ENCODE peak calls at places on chromosomes 13 and 19, in five cellular contexts. W is AG04450, Q is caudate nucleus, T is RWPE1, P is pancreas. R is an unnamed sample.

GRCh38 chr19:5824791-5825577 is 14.5 kb downstream of the FUT6 start:
- DNase-seq in W (no peak), Q (no peak), T (no peak), P (no peak), R (no peak)

GRCh38 chr13:45932611-45933182 is 81.1 kb upstream of the SIAH3 start:
- DNase-seq in P (no peak), T (no peak), Q (no peak), W (no peak), R (no peak)

GRCh38 chr19:1316466-1316865 is 30.8 kb downstream of the EFNA2 start:
- DNase-seq in W (no peak), T (no peak), Q (no peak), P (no peak), R (no peak)

GRCh38 chr19:45581576-45581975 is 3.0 kb downstream of the OPA3 start:
- DNase-seq in P (no peak), Q (no peak), T (no peak), W (no peak), R (no peak)

GRCh38 chr19:19224852-19225494 is 13.2 kb downstream of the NCAN start:
- DNase-seq in P (peak), T (peak), Q (no peak), W (peak), R (peak)

GRCh38 chr19:46634656-46635218 is 1.3 kb downstream of the GNG8 start:
- DNase-seq in Q (no peak), T (no peak), W (no peak), P (no peak), R (no peak)

GRCh38 chr19:55694656-55695491 is 19.8 kb downstream of the EPN1 start:
- DNase-seq in Q (no peak), P (no peak), T (no peak), W (no peak), R (no peak)

GRCh38 chr19:29884044-29884443 is 58.0 kb upstream of the URI1 start:
- DNase-seq in T (no peak), Q (no peak), P (no peak), W (no peak), R (no peak)

GRCh38 chr13:23656637-23657036 is 86.4 kb downstream of the TNFRSF19 start:
- DNase-seq in T (no peak), P (no peak), W (peak), Q (no peak), R (no peak)

GRCh38 chr19:35164418-35164817 is 9.9 kb downstream of the FXYD5 start:
- DNase-seq in T (no peak), W (no peak), P (no peak), Q (no peak), R (no peak)

GRCh38 chr13:45105895-45106294 is 14.4 kb upstream of the GTF2F2 start:
- DNase-seq in T (no peak), Q (no peak), W (peak), P (no peak), R (no peak)

GRCh38 chr19:55165952-55166529 is 372 bp downstream of the DNAAF3 start:
- DNase-seq in Q (no peak), T (peak), P (peak), W (no peak), R (peak)

GRCh38 chr13:113400621-113401451 is 36.9 kb upstream of the GRTP1 start:
- DNase-seq in T (no peak), Q (no peak), W (no peak), P (no peak), R (no peak)

GRCh38 chr19:41324921-41325639 is 15.1 kb downstream of the CCDC97 start:
- DNase-seq in P (peak), T (peak), Q (no peak), W (no peak), R (no peak)

GRCh38 chr19:50050406-50051223 is 24.8 kb downstream of the ZNF473 start:
- DNase-seq in P (peak), Q (peak), T (peak), W (peak), R (peak)

GRCh38 chr19:42487025-42487797 is 41.1 kb downstream of the CEACAM1 start:
- DNase-seq in W (no peak), Q (no peak), T (no peak), P (no peak), R (no peak)

GRCh38 chr13:36421447-36421846 is 10.8 kb upstream of the CCNA1 start:
- DNase-seq in Q (no peak), P (no peak), W (no peak), T (no peak), R (no peak)

GRCh38 chr19:32453736-32454135 is 48.2 kb downstream of the DPY19L3 start:
- DNase-seq in T (no peak), Q (no peak), P (no peak), W (no peak), R (no peak)

GRCh38 chr19:45569619-45570421 is 14.8 kb downstream of the OPA3 start:
- DNase-seq in T (peak), P (peak), W (no peak), Q (peak), R (peak)

GRCh38 chr13:42384265-42384664 is 112.3 kb downstream of the AKAP11 start:
- DNase-seq in W (no peak), Q (no peak), T (peak), P (no peak), R (no peak)

GRCh38 chr19:40274585-40275544 is 10.3 kb downstream of the AKT2 start:
- DNase-seq in Q (peak), T (no peak), P (no peak), W (no peak), R (no peak)

GRCh38 chr13:63481334-63481733 is 2065.7 kb upstream of the PCDH20 start:
- DNase-seq in T (no peak), P (no peak), Q (no peak), W (no peak), R (peak)

GRCh38 chr13:93289047-93289446 is 62.4 kb downstream of the GPC6 start:
- DNase-seq in T (no peak), Q (no peak), P (no peak), W (no peak), R (no peak)

GRCh38 chr19:48698046-48698445 is 2.3 kb downstream of the FUT2 start:
- DNase-seq in T (no peak), Q (no peak), W (no peak), P (no peak), R (peak)

GRCh38 chr19:54136086-54136863 is 1.3 kb upstream of the CNOT3 start:
- DNase-seq in Q (peak), P (no peak), W (no peak), T (no peak), R (no peak)

GRCh38 chr13:44236370-44236769 is 137.3 kb upstream of the SERP2 start:
- DNase-seq in P (no peak), T (no peak), Q (no peak), W (peak), R (no peak)

GRCh38 chr13:48728226-48728625 is 74.5 kb downstream of the CYSLTR2 start:
- DNase-seq in W (no peak), P (no peak), T (no peak), Q (no peak), R (no peak)

GRCh38 chr13:26324294-26324693 is 70.4 kb downstream of the CDK8 start:
- DNase-seq in Q (no peak), W (no peak), T (no peak), P (no peak), R (no peak)

GRCh38 chr13:48334534-48335127 is 31.1 kb downstream of the RB1 start:
- DNase-seq in W (no peak), P (no peak), Q (no peak), T (peak), R (peak)

GRCh38 chr13:25300861-25301346 is 521 bp upstream of the NUP58 start:
- DNase-seq in P (peak), T (no peak), W (no peak), Q (no peak), R (no peak)

GRCh38 chr13:97430296-97430695 is 3.7 kb upstream of the RAP2A start:
- DNase-seq in Q (no peak), T (no peak), W (no peak), P (no peak), R (no peak)

GRCh38 chr19:34556500-34556899 is 74.9 kb downstream of the WTIP start:
- DNase-seq in W (no peak), P (peak), Q (no peak), T (no peak), R (peak)

GRCh38 chr13:51000576-51001260 is 91.1 kb downstream of the RNASEH2B start:
- DNase-seq in P (no peak), T (peak), Q (no peak), W (peak), R (peak)

DNA sequence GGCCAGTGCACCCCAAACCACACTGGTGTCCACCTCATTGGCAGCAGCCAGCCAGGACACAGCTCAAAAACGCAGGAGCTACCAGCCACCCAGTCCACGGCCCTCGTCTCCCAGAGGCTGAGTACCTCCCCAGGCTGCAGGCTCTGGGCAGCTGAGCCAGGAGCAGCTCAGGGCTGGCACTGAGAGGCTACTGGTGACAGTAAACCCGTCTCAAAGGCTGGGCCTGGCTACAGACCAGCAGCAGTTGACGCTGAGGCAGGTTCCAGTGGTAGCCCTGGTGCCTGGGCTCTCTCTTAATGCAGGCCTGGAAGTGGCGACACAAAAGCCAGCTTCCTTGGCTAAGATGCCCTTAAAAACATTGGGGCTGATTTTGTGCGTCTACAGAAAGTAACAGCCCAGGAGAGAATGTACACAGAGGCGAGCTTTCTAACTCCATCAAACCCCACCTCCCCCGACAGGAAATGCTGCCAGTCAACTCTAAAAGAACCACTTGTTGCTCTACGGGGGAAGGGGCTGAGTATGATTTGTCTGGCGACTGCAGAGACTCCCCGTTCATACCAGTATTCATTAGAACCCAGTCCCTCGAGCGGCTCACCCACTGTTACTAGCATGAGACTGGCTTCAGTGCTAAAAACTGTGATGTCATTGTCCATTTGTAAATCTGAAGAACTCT is 126.3 kb downstream of the STK24 start:
- DNase-seq in P (no peak), T (no peak), Q (peak), W (no peak), R (peak)
- H3K27ac ChIP-seq in P (no peak), T (peak), Q (peak), W (no peak), R (peak)

DNA sequence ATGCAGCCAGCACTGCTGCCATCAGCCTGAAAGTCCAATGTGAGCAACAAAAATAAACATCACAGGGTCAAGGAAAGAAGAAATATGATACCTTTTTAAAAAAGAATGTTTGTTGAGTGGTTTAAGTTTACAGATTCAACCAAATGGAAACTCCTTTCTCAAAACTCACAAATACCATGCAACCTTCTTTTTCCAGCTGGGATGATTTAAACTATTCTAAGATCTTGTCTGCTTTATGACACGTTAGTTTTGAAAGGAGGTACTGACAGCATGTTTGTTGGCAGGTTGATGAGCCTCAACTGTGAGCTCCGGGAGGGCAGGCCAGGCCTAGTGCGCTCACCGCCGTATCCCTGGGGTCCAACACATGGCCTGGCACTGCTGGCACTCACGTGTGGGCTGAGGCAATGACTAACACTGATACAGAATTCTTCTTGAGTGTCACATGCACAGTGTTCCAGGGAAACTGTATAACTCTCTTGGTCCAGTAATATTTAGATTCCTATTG is 46.7 kb downstream of the LATS2 start:
- DNase-seq in T (no peak), W (peak), P (peak), Q (no peak), R (no peak)
- H3K27ac ChIP-seq in T (no peak), W (peak), P (peak), Q (peak), R (peak)

GRCh38 chr19:39074205-39074692 is 9.9 kb upstream of the ACP7 start:
- DNase-seq in Q (no peak), W (no peak), P (no peak), T (no peak), R (no peak)
- H3K27ac ChIP-seq in Q (no peak), W (no peak), P (no peak), T (peak), R (no peak)

GRCh38 chr13:110554946-110555345 is 6.6 kb downstream of the RAB20 start:
- DNase-seq in P (no peak), W (no peak), Q (no peak), T (no peak), R (no peak)
- H3K27ac ChIP-seq in P (peak), W (no peak), Q (no peak), T (no peak), R (no peak)

GRCh38 chr19:16917401-16917800 is 28.6 kb downstream of the F2RL3 start:
- DNase-seq in T (no peak), Q (no peak), W (no peak), P (no peak), R (no peak)

GRCh38 chr19:16912780-16913179 is 24.0 kb downstream of the F2RL3 start:
- DNase-seq in W (no peak), Q (no peak), P (no peak), T (no peak), R (no peak)

GRCh38 chr19:16915734-16916133 is 26.9 kb downstream of the F2RL3 start:
- DNase-seq in T (no peak), P (no peak), W (no peak), Q (no peak), R (no peak)

GRCh38 chr19:16915135-16915534 is 26.3 kb downstream of the F2RL3 start:
- DNase-seq in W (no peak), Q (no peak), P (no peak), T (no peak), R (no peak)

GRCh38 chr19:16914421-16914820 is 25.6 kb downstream of the F2RL3 start:
- DNase-seq in P (no peak), Q (no peak), W (no peak), T (no peak), R (no peak)
- H3K27ac ChIP-seq in P (no peak), Q (no peak), W (no peak), T (no peak), R (no peak)

GRCh38 chr19:12364391-12365093 is 941 bp downstream of the ZNF442 start:
- DNase-seq in W (no peak), P (peak), Q (no peak), T (peak), R (peak)
- H3K27ac ChIP-seq in W (no peak), P (peak), Q (peak), T (peak), R (no peak)

R was measured in A673.